ENCODE peak calls at places on chromosomes 4 and X, in ten cellular contexts. One of them, this sample, is unnamed. For H3K4me1, the result is how much of the 10 kb centered on the place peaks cover.

GRCh38 chrX:103831342-103831802 is 685 bp downstream of the RAB9B start:
- DNase-seq in ovary: no peak
- DNase-seq in astrocyte: no peak
- DNase-seq in mucosa of descending colon: peak
- DNase-seq in mesendoderm: no peak
- DNase-seq in iPS DF 6.9: no peak
- DNase-seq in neural progenitor cell: peak
- DNase-seq in heart right ventricle: peak
- DNase-seq in fibroblast of lung: no peak
- DNase-seq in cardiac muscle cell: peak
- DNase-seq in this sample: peak

GRCh38 chr4:94595880-94596483 is 144.2 kb downstream of the PDLIM5 start:
- DNase-seq in ovary: no peak
- DNase-seq in astrocyte: peak
- DNase-seq in mucosa of descending colon: no peak
- DNase-seq in mesendoderm: peak
- DNase-seq in iPS DF 6.9: no peak
- DNase-seq in neural progenitor cell: peak
- DNase-seq in heart right ventricle: no peak
- DNase-seq in fibroblast of lung: peak
- DNase-seq in cardiac muscle cell: peak
- DNase-seq in this sample: peak

GRCh38 chrX:19514791-19515614 is at the start of gene MAP3K15:
- DNase-seq in ovary: peak
- DNase-seq in astrocyte: no peak
- DNase-seq in mucosa of descending colon: peak
- DNase-seq in mesendoderm: peak
- DNase-seq in iPS DF 6.9: no peak
- DNase-seq in neural progenitor cell: peak
- DNase-seq in heart right ventricle: no peak
- DNase-seq in fibroblast of lung: no peak
- DNase-seq in cardiac muscle cell: peak
- DNase-seq in this sample: peak

GRCh38 chr4:39568805-39569204 is 41.6 kb upstream of the UGDH start:
- DNase-seq in ovary: no peak
- DNase-seq in astrocyte: no peak
- DNase-seq in mucosa of descending colon: peak
- DNase-seq in mesendoderm: no peak
- DNase-seq in iPS DF 6.9: no peak
- DNase-seq in neural progenitor cell: no peak
- DNase-seq in heart right ventricle: no peak
- DNase-seq in fibroblast of lung: no peak
- DNase-seq in cardiac muscle cell: no peak
- DNase-seq in this sample: no peak

GRCh38 chr4:138301536-138301935 is 59.4 kb upstream of the SLC7A11 start:
- DNase-seq in ovary: no peak
- DNase-seq in astrocyte: no peak
- DNase-seq in mucosa of descending colon: no peak
- DNase-seq in mesendoderm: peak
- DNase-seq in iPS DF 6.9: no peak
- DNase-seq in neural progenitor cell: no peak
- DNase-seq in heart right ventricle: no peak
- DNase-seq in fibroblast of lung: no peak
- DNase-seq in cardiac muscle cell: peak
- DNase-seq in this sample: no peak

GRCh38 chrX:112043997-112044396 is 38.6 kb downstream of the TRPC5 start:
- DNase-seq in ovary: no peak
- DNase-seq in astrocyte: no peak
- DNase-seq in mucosa of descending colon: no peak
- DNase-seq in mesendoderm: peak
- DNase-seq in iPS DF 6.9: no peak
- DNase-seq in neural progenitor cell: peak
- DNase-seq in heart right ventricle: no peak
- DNase-seq in fibroblast of lung: no peak
- DNase-seq in cardiac muscle cell: peak
- DNase-seq in this sample: peak

GRCh38 chr4:186068581-186069402 is at the start of gene TLR3:
- DNase-seq in ovary: no peak
- DNase-seq in astrocyte: peak
- DNase-seq in mucosa of descending colon: peak
- DNase-seq in mesendoderm: no peak
- DNase-seq in iPS DF 6.9: no peak
- DNase-seq in neural progenitor cell: no peak
- DNase-seq in heart right ventricle: no peak
- DNase-seq in fibroblast of lung: peak
- DNase-seq in cardiac muscle cell: no peak
- DNase-seq in this sample: peak

GRCh38 chr4:56871357-56871993 is 36.2 kb upstream of the REST start:
- DNase-seq in ovary: no peak
- DNase-seq in astrocyte: no peak
- DNase-seq in mucosa of descending colon: no peak
- DNase-seq in mesendoderm: peak
- DNase-seq in iPS DF 6.9: no peak
- DNase-seq in neural progenitor cell: peak
- DNase-seq in heart right ventricle: no peak
- DNase-seq in fibroblast of lung: peak
- DNase-seq in cardiac muscle cell: no peak
- DNase-seq in this sample: no peak

GRCh38 chr4:89641367-89641687 is 195.6 kb downstream of the SNCA start:
- DNase-seq in ovary: no peak
- DNase-seq in astrocyte: no peak
- DNase-seq in mucosa of descending colon: no peak
- DNase-seq in mesendoderm: no peak
- DNase-seq in iPS DF 6.9: no peak
- DNase-seq in neural progenitor cell: no peak
- DNase-seq in heart right ventricle: no peak
- DNase-seq in fibroblast of lung: no peak
- DNase-seq in cardiac muscle cell: no peak
- DNase-seq in this sample: no peak

GRCh38 chrX:47176101-47176740 is 17.4 kb upstream of the UBA1 start:
- DNase-seq in ovary: no peak
- DNase-seq in astrocyte: no peak
- DNase-seq in mucosa of descending colon: no peak
- DNase-seq in mesendoderm: no peak
- DNase-seq in iPS DF 6.9: no peak
- DNase-seq in neural progenitor cell: no peak
- DNase-seq in heart right ventricle: no peak
- DNase-seq in fibroblast of lung: no peak
- DNase-seq in cardiac muscle cell: no peak
- DNase-seq in this sample: no peak

GRCh38 chr4:108681321-108681809 is 31.0 kb downstream of the OSTC start:
- DNase-seq in ovary: no peak
- DNase-seq in astrocyte: no peak
- DNase-seq in mucosa of descending colon: no peak
- DNase-seq in mesendoderm: no peak
- DNase-seq in iPS DF 6.9: no peak
- DNase-seq in neural progenitor cell: no peak
- DNase-seq in heart right ventricle: no peak
- DNase-seq in fibroblast of lung: no peak
- DNase-seq in cardiac muscle cell: no peak
- DNase-seq in this sample: no peak

GRCh38 chr4:100742045-100742444 is 224.2 kb upstream of the EMCN start:
- DNase-seq in ovary: no peak
- DNase-seq in astrocyte: peak
- DNase-seq in mucosa of descending colon: no peak
- DNase-seq in mesendoderm: peak
- DNase-seq in iPS DF 6.9: no peak
- DNase-seq in neural progenitor cell: peak
- DNase-seq in heart right ventricle: peak
- DNase-seq in fibroblast of lung: peak
- DNase-seq in cardiac muscle cell: peak
- DNase-seq in this sample: peak

DNA sequence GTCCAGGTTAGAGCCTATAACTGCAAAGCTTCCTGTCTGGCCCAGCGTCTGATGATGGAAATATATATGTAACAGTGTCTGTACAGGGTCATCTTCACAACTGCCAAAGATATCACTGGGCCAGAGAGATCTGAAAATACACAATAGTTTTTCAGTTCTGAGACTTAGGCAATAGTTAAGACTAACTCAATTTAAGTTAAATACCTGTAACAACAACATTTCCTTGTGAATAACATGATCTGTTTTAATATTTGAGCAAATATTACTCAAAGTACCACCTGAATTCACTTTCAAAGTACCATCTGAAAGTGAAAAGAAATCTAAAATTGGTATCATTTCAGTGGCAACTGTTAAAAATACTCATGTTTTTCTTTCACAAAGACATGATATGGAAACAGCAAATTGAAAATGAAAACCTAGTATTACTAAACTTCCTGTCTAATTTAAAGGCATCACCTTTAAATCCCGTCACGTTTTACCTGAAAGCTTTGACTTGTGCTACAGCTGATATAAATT is 9.6 kb downstream of the ZAR1 start:
- DNase-seq in ovary: no peak
- DNase-seq in astrocyte: no peak
- DNase-seq in mucosa of descending colon: no peak
- DNase-seq in mesendoderm: no peak
- DNase-seq in iPS DF 6.9: no peak
- DNase-seq in neural progenitor cell: no peak
- DNase-seq in heart right ventricle: no peak
- DNase-seq in fibroblast of lung: no peak
- DNase-seq in cardiac muscle cell: no peak
- DNase-seq in this sample: no peak
- H3K4me1 ChIP-seq in ovary: under half
- H3K4me1 ChIP-seq in astrocyte: under half
- H3K4me1 ChIP-seq in mucosa of descending colon: under half
- H3K4me1 ChIP-seq in mesendoderm: under half
- H3K4me1 ChIP-seq in iPS DF 6.9: under half
- H3K4me1 ChIP-seq in neural progenitor cell: under half
- H3K4me1 ChIP-seq in heart right ventricle: under half
- H3K4me1 ChIP-seq in fibroblast of lung: under half
- H3K4me1 ChIP-seq in cardiac muscle cell: under half
- H3K4me1 ChIP-seq in this sample: under half

GRCh38 chr4:87075876-87076275 is 141.1 kb downstream of the AFF1 start:
- DNase-seq in ovary: no peak
- DNase-seq in astrocyte: no peak
- DNase-seq in mucosa of descending colon: no peak
- DNase-seq in mesendoderm: no peak
- DNase-seq in iPS DF 6.9: no peak
- DNase-seq in neural progenitor cell: no peak
- DNase-seq in heart right ventricle: no peak
- DNase-seq in fibroblast of lung: no peak
- DNase-seq in cardiac muscle cell: no peak
- DNase-seq in this sample: no peak

GRCh38 chr4:87073570-87074470 is 139.0 kb downstream of the AFF1 start:
- DNase-seq in ovary: no peak
- DNase-seq in astrocyte: peak
- DNase-seq in mucosa of descending colon: peak
- DNase-seq in mesendoderm: no peak
- DNase-seq in iPS DF 6.9: no peak
- DNase-seq in neural progenitor cell: peak
- DNase-seq in heart right ventricle: no peak
- DNase-seq in fibroblast of lung: peak
- DNase-seq in cardiac muscle cell: no peak
- DNase-seq in this sample: peak

GRCh38 chr4:87071401-87071800 is 136.6 kb downstream of the AFF1 start:
- DNase-seq in ovary: no peak
- DNase-seq in astrocyte: no peak
- DNase-seq in mucosa of descending colon: peak
- DNase-seq in mesendoderm: no peak
- DNase-seq in iPS DF 6.9: no peak
- DNase-seq in neural progenitor cell: no peak
- DNase-seq in heart right ventricle: peak
- DNase-seq in fibroblast of lung: no peak
- DNase-seq in cardiac muscle cell: no peak
- DNase-seq in this sample: no peak

GRCh38 chr4:87076690-87077358 is 142.0 kb downstream of the AFF1 start:
- DNase-seq in ovary: no peak
- DNase-seq in astrocyte: no peak
- DNase-seq in mucosa of descending colon: peak
- DNase-seq in mesendoderm: no peak
- DNase-seq in iPS DF 6.9: no peak
- DNase-seq in neural progenitor cell: no peak
- DNase-seq in heart right ventricle: no peak
- DNase-seq in fibroblast of lung: no peak
- DNase-seq in cardiac muscle cell: no peak
- DNase-seq in this sample: no peak

DNA sequence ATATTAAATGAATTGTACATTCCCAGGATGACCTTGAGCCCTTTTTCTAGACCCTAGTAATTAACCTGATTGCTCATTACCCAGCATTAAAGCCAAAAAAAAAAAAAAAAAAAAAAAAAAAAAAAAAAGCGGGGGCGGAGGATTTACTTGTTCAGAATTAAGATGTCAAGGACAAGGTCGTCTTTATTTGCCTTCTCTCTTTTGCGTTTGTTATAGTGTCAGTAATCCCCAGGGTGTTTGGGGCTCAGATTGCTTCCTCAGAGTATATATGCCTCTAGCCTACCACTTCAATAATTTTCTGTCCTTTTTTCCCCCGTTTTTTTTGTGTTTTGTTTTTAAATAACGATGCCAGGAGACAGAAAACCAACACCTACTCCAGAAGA is 138.4 kb downstream of the AFF1 start:
- DNase-seq in ovary: no peak
- DNase-seq in astrocyte: no peak
- DNase-seq in mucosa of descending colon: no peak
- DNase-seq in mesendoderm: no peak
- DNase-seq in iPS DF 6.9: no peak
- DNase-seq in neural progenitor cell: no peak
- DNase-seq in heart right ventricle: no peak
- DNase-seq in fibroblast of lung: no peak
- DNase-seq in cardiac muscle cell: no peak
- DNase-seq in this sample: no peak
- H3K4me1 ChIP-seq in ovary: under half
- H3K4me1 ChIP-seq in astrocyte: under half
- H3K4me1 ChIP-seq in mucosa of descending colon: under half
- H3K4me1 ChIP-seq in mesendoderm: under half
- H3K4me1 ChIP-seq in iPS DF 6.9: under half
- H3K4me1 ChIP-seq in neural progenitor cell: under half
- H3K4me1 ChIP-seq in heart right ventricle: half or more
- H3K4me1 ChIP-seq in fibroblast of lung: under half
- H3K4me1 ChIP-seq in cardiac muscle cell: under half
- H3K4me1 ChIP-seq in this sample: half or more

GRCh38 chr4:145732416-145732815 is 52.5 kb downstream of the C4orf51 start:
- DNase-seq in ovary: peak
- DNase-seq in astrocyte: no peak
- DNase-seq in mucosa of descending colon: peak
- DNase-seq in mesendoderm: no peak
- DNase-seq in iPS DF 6.9: no peak
- DNase-seq in neural progenitor cell: no peak
- DNase-seq in heart right ventricle: no peak
- DNase-seq in fibroblast of lung: no peak
- DNase-seq in cardiac muscle cell: no peak
- DNase-seq in this sample: no peak
- H3K4me1 ChIP-seq in ovary: under half
- H3K4me1 ChIP-seq in astrocyte: under half
- H3K4me1 ChIP-seq in mucosa of descending colon: under half
- H3K4me1 ChIP-seq in mesendoderm: under half
- H3K4me1 ChIP-seq in iPS DF 6.9: under half
- H3K4me1 ChIP-seq in neural progenitor cell: under half
- H3K4me1 ChIP-seq in heart right ventricle: half or more
- H3K4me1 ChIP-seq in fibroblast of lung: under half
- H3K4me1 ChIP-seq in cardiac muscle cell: under half
- H3K4me1 ChIP-seq in this sample: under half

DNA sequence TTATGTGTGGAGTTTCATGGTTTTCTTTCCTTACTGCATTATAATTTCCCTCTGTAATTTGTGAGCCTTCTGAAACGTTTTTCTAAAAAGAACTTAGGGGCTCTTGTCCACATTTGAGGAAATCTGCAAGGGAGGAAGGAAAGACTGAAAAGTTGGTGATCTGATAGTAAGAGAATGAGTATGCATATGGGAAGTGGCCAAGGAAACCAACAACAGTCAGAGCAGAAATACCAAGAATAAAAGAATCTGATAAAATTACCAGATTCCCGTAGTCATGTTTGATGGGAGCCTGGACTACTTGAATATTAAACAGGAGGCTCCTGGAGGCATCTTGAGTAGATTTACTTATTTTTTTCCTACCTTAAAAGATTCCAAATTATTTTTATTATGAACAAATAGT is 50.1 kb downstream of the MEPE start:
- DNase-seq in ovary: no peak
- DNase-seq in astrocyte: peak
- DNase-seq in mucosa of descending colon: no peak
- DNase-seq in mesendoderm: no peak
- DNase-seq in iPS DF 6.9: no peak
- DNase-seq in neural progenitor cell: no peak
- DNase-seq in heart right ventricle: no peak
- DNase-seq in fibroblast of lung: no peak
- DNase-seq in cardiac muscle cell: no peak
- DNase-seq in this sample: no peak
- H3K4me1 ChIP-seq in ovary: under half
- H3K4me1 ChIP-seq in astrocyte: under half
- H3K4me1 ChIP-seq in mucosa of descending colon: under half
- H3K4me1 ChIP-seq in mesendoderm: under half
- H3K4me1 ChIP-seq in iPS DF 6.9: under half
- H3K4me1 ChIP-seq in neural progenitor cell: under half
- H3K4me1 ChIP-seq in heart right ventricle: under half
- H3K4me1 ChIP-seq in fibroblast of lung: under half
- H3K4me1 ChIP-seq in cardiac muscle cell: under half
- H3K4me1 ChIP-seq in this sample: under half

This sample was measured in A673.